ENCODE peak calls at places on chromosomes 11 and 22, in four cellular contexts. Q is MM.1S, M is PC-9, R is GM23248. K is an unnamed sample. For H3K9me2, the result is how much of the 10 kb centered on the place peaks cover.

GRCh38 chr11:79564288-79564925 is 123.6 kb upstream of the TENM4 start:
- DNase-seq in Q (no peak), M (no peak), R (no peak), K (no peak)

GRCh38 chr11:57637626-57638004 is 12.1 kb downstream of the YPEL4 start:
- DNase-seq in Q (no peak), M (no peak), R (peak), K (peak)

GRCh38 chr11:110467556-110467955 is 37.8 kb downstream of the FDX1 start:
- DNase-seq in Q (no peak), M (no peak), R (no peak), K (peak)

GRCh38 chr11:127628463-127628785 is 627.9 kb upstream of the KIRREL3 start:
- DNase-seq in Q (no peak), M (no peak), R (no peak), K (no peak)

GRCh38 chr11:61735391-61735790 is 17.0 kb upstream of the MYRF start:
- DNase-seq in Q (no peak), M (no peak), R (no peak), K (no peak)

GRCh38 chr11:2700415-2701211 is 819 bp upstream of the KCNQ1OT1 start:
- DNase-seq in Q (peak), M (peak), R (peak), K (peak)

GRCh38 chr11:90250970-90251369 is 28.1 kb upstream of the CHORDC1 start:
- DNase-seq in Q (no peak), M (no peak), R (peak), K (no peak)

GRCh38 chr11:125398994-125399638 is 96.9 kb downstream of the FEZ1 start:
- DNase-seq in Q (no peak), M (no peak), R (no peak), K (no peak)

GRCh38 chr11:31397239-31397834 is 27.7 kb downstream of the DNAJC24 start:
- DNase-seq in Q (peak), M (peak), R (peak), K (peak)

GRCh38 chr11:17612221-17613188 is 65.4 kb downstream of the OTOG start:
- DNase-seq in Q (no peak), M (no peak), R (no peak), K (no peak)

GRCh38 chr11:65156926-65157325 is 13.1 kb upstream of the SPDYC start:
- DNase-seq in Q (no peak), M (no peak), R (no peak), K (no peak)

GRCh38 chr11:8503872-8504491 is 90.0 kb downstream of the STK33 start:
- DNase-seq in Q (no peak), M (no peak), R (no peak), K (no peak)

GRCh38 chr11:58965246-58965985 is 26.1 kb downstream of the GLYATL1 start:
- DNase-seq in Q (no peak), M (no peak), R (peak), K (no peak)

GRCh38 chr11:30526558-30526957 is 59.6 kb downstream of the MPPED2 start:
- DNase-seq in Q (no peak), M (no peak), R (no peak), K (no peak)

GRCh38 chr22:38570841-38571364 is 920 bp upstream of the DMC1 start:
- DNase-seq in Q (peak), M (no peak), R (peak), K (peak)

GRCh38 chr11:1570896-1571759 is 943 bp downstream of the DUSP8 start:
- DNase-seq in Q (no peak), M (no peak), R (no peak), K (peak)

GRCh38 chr11:84763931-84764330 is 863.2 kb downstream of the DLG2 start:
- DNase-seq in Q (no peak), M (no peak), R (no peak), K (no peak)

GRCh38 chr22:23894710-23895598 is 771 bp downstream of the MIF start:
- DNase-seq in Q (peak), M (peak), R (peak), K (peak)

GRCh38 chr11:115334932-115335788 is 169.1 kb downstream of the CADM1 start:
- DNase-seq in Q (peak), M (no peak), R (peak), K (peak)

GRCh38 chr22:36253523-36254490 is 874 bp downstream of the APOL1 start:
- DNase-seq in Q (no peak), M (no peak), R (peak), K (no peak)

GRCh38 chr22:17807571-17808410 is 33.5 kb upstream of the BID start:
- DNase-seq in Q (no peak), M (no peak), R (no peak), K (no peak)

GRCh38 chr22:31947296-31947695 is 3.0 kb downstream of the YWHAH start:
- DNase-seq in Q (peak), M (no peak), R (no peak), K (no peak)

GRCh38 chr11:33835143-33835878 is 56.6 kb downstream of the LMO2 start:
- DNase-seq in Q (peak), M (peak), R (peak), K (no peak)

GRCh38 chr22:38873469-38874411 is 1.7 kb upstream of the CBX6 start:
- DNase-seq in Q (peak), M (peak), R (peak), K (no peak)

DNA sequence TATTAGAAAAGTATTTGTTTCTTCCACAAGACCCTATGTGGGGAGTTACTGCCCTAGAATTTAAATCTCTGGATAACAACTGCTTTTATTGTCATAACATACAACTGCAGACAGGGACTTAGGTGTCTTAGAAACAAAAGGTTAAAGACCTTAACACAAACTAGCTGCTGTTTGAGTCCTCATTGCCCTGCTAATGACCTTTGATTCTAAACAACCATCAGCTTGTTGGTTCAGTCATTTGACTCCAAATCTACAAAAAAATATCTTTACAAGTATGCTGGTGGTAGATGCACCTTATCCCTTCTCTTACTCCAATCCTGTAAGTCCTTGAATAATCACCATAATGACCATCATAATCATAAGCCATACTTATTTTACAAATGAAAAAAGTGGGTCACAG is 377.4 kb upstream of the PITPNB start:
- DNase-seq in Q (no peak), M (no peak), R (no peak), K (no peak)
- H3K9me2 ChIP-seq in Q (under half), M (under half), R (under half), K (under half)

GRCh38 chr11:64097468-64098317 is 62.0 kb downstream of the FLRT1 start:
- DNase-seq in Q (no peak), M (no peak), R (no peak), K (no peak)

GRCh38 chr11:64095286-64095825 is 59.6 kb downstream of the FLRT1 start:
- DNase-seq in Q (no peak), M (no peak), R (no peak), K (no peak)

GRCh38 chr11:64095949-64096348 is 60.2 kb downstream of the FLRT1 start:
- DNase-seq in Q (no peak), M (no peak), R (no peak), K (no peak)

GRCh38 chr11:64098318-64098831 is 62.6 kb downstream of the FLRT1 start:
- DNase-seq in Q (no peak), M (no peak), R (no peak), K (no peak)

GRCh38 chr11:64096835-64097234 is 61.1 kb downstream of the FLRT1 start:
- DNase-seq in Q (no peak), M (no peak), R (no peak), K (no peak)
- H3K9me2 ChIP-seq in Q (under half), M (under half), R (under half), K (under half)

GRCh38 chr11:130499828-130500227 is 51.4 kb downstream of the ADAMTS15 start:
- DNase-seq in Q (no peak), M (no peak), R (peak), K (no peak)
- H3K9me2 ChIP-seq in Q (under half), M (under half), R (under half), K (under half)

GRCh38 chr22:27112273-27112672 is 454.9 kb downstream of the MIAT start:
- DNase-seq in Q (no peak), M (no peak), R (no peak), K (no peak)
- H3K9me2 ChIP-seq in Q (under half), M (under half), R (under half), K (under half)

GRCh38 chr11:133713844-133714243 is 131.5 kb downstream of the SPATA19 start:
- DNase-seq in Q (no peak), M (no peak), R (no peak), K (no peak)
- H3K9me2 ChIP-seq in Q (under half), M (under half), R (under half), K (under half)

GRCh38 chr22:40423246-40423753 is 52.9 kb downstream of the SGSM3 start:
- DNase-seq in Q (no peak), M (no peak), R (no peak), K (no peak)
- H3K9me2 ChIP-seq in Q (under half), M (under half), R (under half), K (under half)

GRCh38 chr22:20752104-20752741 is 21.7 kb upstream of the SERPIND1 start:
- DNase-seq in Q (no peak), M (no peak), R (no peak), K (no peak)
- H3K9me2 ChIP-seq in Q (under half), M (under half), R (under half), K (under half)

DNA sequence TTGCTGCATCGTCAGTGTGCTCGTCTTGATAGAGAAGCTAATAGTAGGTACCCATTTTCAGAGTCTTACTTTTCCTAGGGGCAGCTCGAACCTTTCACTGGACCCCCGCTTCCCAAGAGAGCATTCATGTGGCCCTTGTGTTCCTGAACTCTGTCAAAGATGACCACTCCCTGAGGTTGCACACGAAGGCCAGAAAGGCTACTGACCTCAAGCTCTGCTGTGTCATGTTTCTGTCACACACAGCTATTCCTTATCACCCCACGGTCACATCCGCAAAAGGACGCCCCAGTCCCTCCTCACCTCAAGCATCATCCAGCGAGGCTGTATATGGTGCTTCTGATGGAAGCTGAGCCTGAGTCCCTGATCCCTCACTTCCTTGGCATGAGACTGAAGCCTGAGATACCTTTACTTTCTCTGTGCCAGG is 171.5 kb downstream of the LDLRAD3 start:
- DNase-seq in Q (no peak), M (no peak), R (no peak), K (no peak)
- H3K9me2 ChIP-seq in Q (under half), M (under half), R (under half), K (under half)

GRCh38 chr11:121023848-121024751 is at the start of gene TBCEL:
- DNase-seq in Q (peak), M (peak), R (peak), K (peak)

GRCh38 chr11:121018746-121019145 is 5.2 kb upstream of the TBCEL start:
- DNase-seq in Q (no peak), M (peak), R (no peak), K (no peak)
- H3K9me2 ChIP-seq in Q (under half), M (under half), R (under half), K (under half)

DNA sequence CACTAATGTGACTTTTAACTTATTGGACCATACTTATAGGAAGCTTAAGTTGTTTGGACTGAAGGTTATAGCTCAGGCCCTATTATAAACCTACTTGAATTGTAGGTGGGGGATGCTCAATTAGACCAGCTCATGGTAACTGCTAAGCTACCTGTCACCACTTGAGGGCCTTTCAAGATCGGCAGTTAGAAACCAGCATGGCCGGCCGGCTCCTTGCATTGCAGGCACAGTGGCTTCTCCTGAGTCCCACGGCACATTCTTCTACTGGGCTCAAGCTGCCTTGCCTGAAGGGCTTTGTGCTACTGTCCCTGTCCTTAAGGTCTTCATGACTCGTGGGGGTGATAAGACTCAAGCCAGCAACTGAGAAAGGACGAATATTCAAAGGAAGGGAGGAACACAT is 70.8 kb downstream of the TBC1D22A start:
- DNase-seq in Q (no peak), M (no peak), R (peak), K (peak)
- H3K9me2 ChIP-seq in Q (under half), M (under half), R (under half), K (under half)